ENCODE peak calls at places on chromosomes 5 and 9, in nine cellular contexts. F, Q, B, J, D, K, W, Z and E are unnamed samples.
A peak's percentile ranks its signal among the peaks of the same experiment; 100 is the strongest.

GRCh38 chr9:133492061-133493021 is 13.4 kb upstream of the SLC2A6 start:
- DNase-seq in Z (peak; percentile 14), D (no peak), Q (no peak), K (no peak), B (no peak), F (no peak), W (no peak), J (no peak), E (peak; percentile 67)

GRCh38 chr5:146447734-146448380 is 724 bp downstream of the TCERG1 start:
- DNase-seq in K (no peak), B (no peak), D (no peak), W (no peak), Q (peak; percentile 12), Z (peak; percentile 65), F (no peak), J (peak; percentile 67), E (no peak)

GRCh38 chr9:124254261-124254682 is 3.5 kb upstream of the NEK6 start:
- DNase-seq in F (no peak), B (no peak), W (no peak), D (no peak), Q (peak; percentile 78), K (no peak), Z (no peak), J (no peak), E (peak; percentile 9)

GRCh38 chr9:15370496-15371464 is 51.9 kb upstream of the SNAPC3 start:
- DNase-seq in B (no peak), Q (no peak), D (no peak), J (peak; percentile 54), F (no peak), Z (no peak), W (no peak), K (no peak), E (peak; percentile 35)

GRCh38 chr5:148970228-148970627 is 92.6 kb downstream of the SH3TC2 start:
- DNase-seq in K (no peak), B (peak; percentile 67), Q (no peak), J (peak; percentile 53), Z (no peak), F (no peak), W (peak; percentile 90), D (no peak), E (peak; percentile 42)

GRCh38 chr5:76104027-76104426 is 20.8 kb downstream of the SV2C start:
- DNase-seq in D (no peak), K (no peak), B (peak; percentile 44), J (peak; percentile 67), F (no peak), Z (peak; percentile 25), W (no peak), Q (no peak), E (no peak)

GRCh38 chr5:63131618-63132285 is 553.1 kb downstream of the LRRC70 start:
- DNase-seq in K (no peak), J (peak; percentile 48), W (no peak), Q (no peak), D (no peak), Z (peak; percentile 87), F (no peak), B (no peak), E (no peak)

GRCh38 chr5:88659529-88660325 is 223.3 kb downstream of the MEF2C start:
- DNase-seq in K (no peak), J (peak; percentile 60), Z (no peak), Q (peak; percentile 66), D (no peak), F (no peak), B (no peak), W (no peak), E (peak; percentile 56)

GRCh38 chr5:55421074-55421529 is 113.3 kb downstream of the MTREX start:
- DNase-seq in Q (peak; percentile 34), Z (peak; percentile 64), D (no peak), J (no peak), F (no peak), K (no peak), B (no peak), W (no peak), E (no peak)

GRCh38 chr9:104286792-104287191 is 192.7 kb downstream of the SMC2 start:
- DNase-seq in B (no peak), K (no peak), D (no peak), Q (no peak), J (no peak), Z (peak; percentile 71), F (no peak), W (no peak), E (no peak)

GRCh38 chr5:169702726-169703481 is 65.8 kb downstream of the DOCK2 start:
- DNase-seq in K (no peak), W (no peak), F (no peak), Q (peak; percentile 67), J (peak; percentile 11), D (no peak), Z (no peak), B (no peak), E (no peak)

GRCh38 chr5:119031047-119031886 is 39.6 kb upstream of the DMXL1 start:
- DNase-seq in F (no peak), B (no peak), Z (no peak), J (no peak), D (no peak), W (no peak), Q (peak; percentile 74), K (no peak), E (no peak)

GRCh38 chr5:175261098-175261497 is 182.9 kb downstream of the DRD1 start:
- DNase-seq in D (no peak), Q (no peak), J (no peak), B (no peak), W (no peak), F (no peak), Z (no peak), K (no peak), E (no peak)

GRCh38 chr5:141982626-141983025 is 13.7 kb downstream of the RNF14 start:
- DNase-seq in Z (no peak), D (no peak), F (no peak), B (no peak), K (no peak), W (no peak), J (no peak), Q (no peak), E (no peak)
- H3K36me3 ChIP-seq in Z (peaks cover 42% of the 10 kb centered on the region), D (peaks cover 99% of the 10 kb centered on the region), F (peaks cover 78% of the 10 kb centered on the region), B (peaks cover 100% of the 10 kb centered on the region), K (peaks cover 98% of the 10 kb centered on the region), W (peaks cover 13% of the 10 kb centered on the region), J (peaks cover 5% of the 10 kb centered on the region), Q (peaks cover 10% of the 10 kb centered on the region), E (peaks cover 15% of the 10 kb centered on the region)

GRCh38 chr9:6384732-6385131 is 28.3 kb upstream of the UHRF2 start:
- DNase-seq in F (no peak), J (peak; percentile 12), Z (no peak), D (no peak), Q (no peak), K (no peak), B (no peak), W (no peak), E (no peak)
- H3K36me3 ChIP-seq in F (no peaks in the 10 kb centered on the region), J (no peaks in the 10 kb centered on the region), Z (no peaks in the 10 kb centered on the region), D (no peaks in the 10 kb centered on the region), Q (no peaks in the 10 kb centered on the region), K (no peaks in the 10 kb centered on the region), B (no peaks in the 10 kb centered on the region), W (no peaks in the 10 kb centered on the region), E (no peaks in the 10 kb centered on the region)

DNA sequence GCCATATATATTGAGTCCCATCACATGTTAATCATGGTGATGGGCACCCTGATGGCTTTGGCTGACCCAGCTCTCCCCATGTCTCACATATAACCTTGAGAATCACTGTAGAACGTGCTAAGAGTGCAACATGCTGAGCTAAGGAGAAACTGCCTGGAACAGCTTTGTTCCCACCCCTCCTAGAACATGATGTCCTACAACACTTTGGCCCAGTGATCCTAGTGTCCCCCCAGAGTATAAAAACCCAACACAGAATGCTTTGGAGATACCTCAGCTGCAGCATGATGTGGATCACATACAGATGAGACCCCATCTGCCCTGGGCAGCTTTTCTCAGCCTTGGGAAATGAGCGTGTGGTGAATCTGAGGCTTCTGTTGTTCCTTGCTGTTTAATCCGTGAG is 343.5 kb downstream of the NFIB start:
- DNase-seq in Z (no peak), J (no peak), K (no peak), D (no peak), Q (no peak), F (no peak), W (no peak), B (no peak), E (no peak)
- H3K36me3 ChIP-seq in Z (no peaks in the 10 kb centered on the region), J (no peaks in the 10 kb centered on the region), K (no peaks in the 10 kb centered on the region), D (no peaks in the 10 kb centered on the region), Q (no peaks in the 10 kb centered on the region), F (no peaks in the 10 kb centered on the region), W (no peaks in the 10 kb centered on the region), B (no peaks in the 10 kb centered on the region), E (no peaks in the 10 kb centered on the region)

GRCh38 chr5:133294380-133294779 is 242.6 kb downstream of the HSPA4 start:
- DNase-seq in Z (no peak), Q (no peak), B (no peak), J (no peak), D (no peak), K (no peak), W (no peak), F (no peak), E (no peak)

GRCh38 chr5:133293953-133294352 is 242.1 kb downstream of the HSPA4 start:
- DNase-seq in J (no peak), Q (no peak), K (no peak), Z (no peak), B (no peak), D (no peak), W (no peak), F (no peak), E (no peak)

GRCh38 chr5:133297293-133297692 is 245.5 kb downstream of the HSPA4 start:
- DNase-seq in D (no peak), B (no peak), J (no peak), Z (no peak), W (no peak), K (no peak), Q (no peak), F (no peak), E (no peak)

GRCh38 chr5:133296624-133297023 is 244.8 kb downstream of the HSPA4 start:
- DNase-seq in Q (no peak), W (no peak), K (no peak), B (no peak), J (no peak), D (no peak), Z (no peak), F (no peak), E (no peak)

GRCh38 chr5:133295520-133295919 is 243.7 kb downstream of the HSPA4 start:
- DNase-seq in B (no peak), Z (no peak), F (no peak), Q (no peak), D (no peak), J (no peak), K (no peak), W (no peak), E (no peak)
- H3K36me3 ChIP-seq in B (no peaks in the 10 kb centered on the region), Z (no peaks in the 10 kb centered on the region), F (no peaks in the 10 kb centered on the region), Q (no peaks in the 10 kb centered on the region), D (no peaks in the 10 kb centered on the region), J (no peaks in the 10 kb centered on the region), K (no peaks in the 10 kb centered on the region), W (no peaks in the 10 kb centered on the region), E (no peaks in the 10 kb centered on the region)